ENCODE peak calls at places on chromosomes 6 and 20, in six cellular contexts. R, Z, Q, C, D and E are unnamed samples.
A peak's percentile ranks its signal among the peaks of the same experiment; 100 is the strongest.

GRCh38 chr6:70391513-70391912 is 21.8 kb upstream of the FAM135A start:
- DNase-seq in Q (no peak), R (no peak), C (no peak), D (no peak), Z (no peak), E (no peak)

GRCh38 chr20:14235355-14235754 is 102.1 kb downstream of the FLRT3 start:
- DNase-seq in C (no peak), D (peak; percentile 43), Q (no peak), R (no peak), Z (no peak), E (no peak)

GRCh38 chr6:142285235-142286087 is 16.3 kb upstream of the ADGRG6 start:
- DNase-seq in C (no peak), D (no peak), Z (no peak), R (no peak), Q (no peak), E (no peak)

GRCh38 chr6:32462609-32463008 is 22.9 kb downstream of the HLA-DRA start:
- DNase-seq in Q (no peak), C (no peak), D (no peak), Z (no peak), R (no peak), E (no peak)

GRCh38 chr6:80468398-80468797 is 361.9 kb downstream of the BCKDHB start:
- DNase-seq in R (no peak), D (no peak), Z (no peak), Q (no peak), C (no peak), E (no peak)

GRCh38 chr6:110430236-110430635 is 14.9 kb upstream of the DDO start:
- DNase-seq in C (no peak), Q (no peak), D (no peak), R (no peak), Z (peak; percentile 66), E (no peak)

GRCh38 chr20:15320941-15321340 is 983.5 kb upstream of the FLRT3 start:
- DNase-seq in Z (no peak), Q (no peak), R (no peak), C (no peak), D (no peak), E (no peak)

GRCh38 chr20:63854069-63854765 is 7.1 kb upstream of the ABHD16B start:
- DNase-seq in C (no peak), Q (peak; percentile 82), R (peak; percentile 59), Z (peak; percentile 70), D (no peak), E (no peak)

GRCh38 chr20:32672982-32673727 is 586 bp downstream of the C20orf203 start:
- DNase-seq in R (no peak), Q (no peak), Z (peak; percentile 73), C (no peak), D (no peak), E (peak; percentile 58)

GRCh38 chr6:6815732-6816131 is 227.2 kb downstream of the LY86 start:
- DNase-seq in R (no peak), C (no peak), Q (no peak), Z (no peak), D (no peak), E (no peak)

GRCh38 chr6:155171109-155171746 is 92.6 kb upstream of the CLDN20 start:
- DNase-seq in C (no peak), Q (no peak), Z (peak; percentile 39), D (peak; percentile 90), R (peak; percentile 79), E (no peak)

GRCh38 chr6:88662653-88663174 is 300.7 kb downstream of the RNGTT start:
- DNase-seq in R (no peak), C (no peak), Q (no peak), D (no peak), Z (no peak), E (no peak)

GRCh38 chr20:48861444-48861843 is 33.6 kb upstream of the PREX1 start:
- DNase-seq in Q (no peak), R (no peak), Z (no peak), D (no peak), C (no peak), E (no peak)

GRCh38 chr6:118660218-118660569 is 8.8 kb upstream of the CEP85L start:
- DNase-seq in D (peak; percentile 14), R (no peak), Z (no peak), Q (peak; percentile 71), C (no peak), E (no peak)

GRCh38 chr20:14879020-14879697 is 541.7 kb upstream of the FLRT3 start:
- DNase-seq in Q (no peak), R (no peak), C (no peak), D (peak; percentile 12), Z (no peak), E (no peak)

GRCh38 chr20:45010399-45010828 is 44.1 kb downstream of the STK4 start:
- DNase-seq in C (no peak), Q (no peak), R (no peak), D (peak; percentile 82), Z (no peak), E (no peak)

GRCh38 chr20:29300579-29301551 is 1956.6 kb upstream of the DEFB115 start:
- DNase-seq in R (no peak), Z (no peak), D (no peak), Q (no peak), C (no peak), E (no peak)

GRCh38 chr6:81909981-81910910 is 157.8 kb upstream of the TENT5A start:
- DNase-seq in Z (no peak), Q (no peak), D (no peak), R (no peak), C (no peak), E (no peak)

GRCh38 chr6:158353851-158354508 is 41.7 kb downstream of the TULP4 start:
- DNase-seq in D (peak; percentile 23), C (no peak), Q (no peak), Z (no peak), R (no peak), E (no peak)

GRCh38 chr6:35368038-35368887 is 25.9 kb downstream of the PPARD start:
- DNase-seq in C (no peak), Q (no peak), Z (no peak), R (no peak), D (peak; percentile 51), E (no peak)

GRCh38 chr6:54716869-54717268 is 129.7 kb upstream of the FAM83B start:
- DNase-seq in Q (no peak), D (no peak), C (no peak), Z (no peak), R (no peak), E (no peak)

GRCh38 chr6:129701721-129702455 is 8.1 kb downstream of the ARHGAP18 start:
- DNase-seq in R (no peak), Q (no peak), D (peak; percentile 57), C (no peak), Z (no peak), E (no peak)

GRCh38 chr20:15831201-15831600 is 742.0 kb downstream of the KIF16B start:
- DNase-seq in C (no peak), Z (no peak), D (no peak), Q (no peak), R (no peak), E (no peak)

GRCh38 chr6:111580826-111581505 is 24.7 kb downstream of the TRAF3IP2 start:
- DNase-seq in Z (no peak), C (no peak), Q (no peak), R (peak; percentile 36), D (no peak), E (no peak)
- H3K27ac ChIP-seq in Z (no peak overlapping the region), C (no peak overlapping the region), Q (no peak overlapping the region), R (peak overlapping the region; percentile 3), D (no peak overlapping the region), E (peak overlapping the region; percentile 27)

DNA sequence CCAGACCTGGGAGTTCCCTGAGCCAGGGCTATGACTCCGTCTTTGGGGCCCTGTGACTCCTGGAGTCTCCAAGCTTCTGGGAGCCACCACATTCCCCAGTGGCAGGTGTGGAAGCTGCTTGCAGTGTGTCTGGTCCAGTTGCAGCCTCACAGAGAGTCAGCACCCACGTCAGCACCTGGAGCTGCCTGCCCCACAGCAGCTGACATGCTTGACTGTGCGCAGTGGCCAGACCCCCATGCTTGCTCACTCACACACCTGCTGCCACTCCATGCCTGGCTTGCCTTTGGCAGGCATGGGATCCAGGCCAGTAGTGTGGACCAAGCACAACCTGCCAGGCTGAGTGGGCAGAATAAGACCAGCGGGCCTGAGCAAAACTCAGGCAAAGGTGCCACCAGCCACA is 31.0 kb upstream of the ASIP start:
- DNase-seq in Z (no peak), C (no peak), D (no peak), R (no peak), Q (no peak), E (no peak)
- H3K4me3 ChIP-seq in Z (no peak overlapping the region), C (no peak overlapping the region), D (no peak overlapping the region), R (no peak overlapping the region), Q (no peak overlapping the region), E (no peak overlapping the region)

GRCh38 chr6:33739611-33740010 is 7.1 kb downstream of the IP6K3 start:
- DNase-seq in Q (no peak), Z (no peak), R (no peak), D (no peak), C (no peak), E (no peak)
- H3K27ac ChIP-seq in Q (no peak overlapping the region), Z (no peak overlapping the region), R (no peak overlapping the region), D (no peak overlapping the region), C (no peak overlapping the region), E (no peak overlapping the region)

DNA sequence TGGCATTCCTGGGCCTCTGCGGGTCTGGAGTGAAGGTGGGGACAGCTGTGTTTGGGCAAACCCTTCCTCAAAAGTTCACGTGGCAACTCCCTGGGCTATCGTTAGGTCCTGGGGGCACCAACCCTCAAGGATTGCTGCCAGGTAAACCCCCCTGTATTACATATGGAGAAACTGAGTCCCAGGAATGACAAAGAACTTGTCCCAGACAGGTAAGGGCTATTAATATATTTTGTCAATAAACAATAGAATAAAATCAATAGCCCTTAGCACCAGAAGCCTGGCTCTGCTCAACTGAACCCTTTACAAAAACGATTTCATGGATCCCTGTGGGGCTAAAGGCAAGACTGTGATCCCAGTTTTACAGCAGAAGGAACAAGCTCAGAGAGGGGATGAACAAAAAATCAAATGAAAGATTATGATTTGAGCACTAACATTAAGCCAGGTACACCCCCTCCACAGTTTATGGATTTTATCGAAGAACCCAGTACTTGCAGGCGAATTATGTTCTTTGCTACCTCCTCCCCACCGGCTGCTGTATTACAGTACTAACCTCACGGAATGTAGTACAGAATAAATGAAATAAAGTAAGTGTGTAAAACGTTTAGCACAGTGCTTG is 2.7 kb downstream of the ID1 start:
- DNase-seq in Z (no peak), Q (no peak), R (peak; percentile 47), C (no peak), D (no peak), E (no peak)
- H3K4me3 ChIP-seq in Z (peak overlapping the region; percentile 95), Q (peak overlapping the region; percentile 96), R (peak overlapping the region; percentile 64), C (no peak overlapping the region), D (peak overlapping the region; percentile 94), E (peak overlapping the region; percentile 81)